ENCODE peak calls at places on chromosome 21, in eight cellular contexts. P is body of pancreas, U is HepG2, W is esophagus muscularis mucosa, A is heart left ventricle, S is esophagus squamous epithelium, J is lower leg skin, N is adrenal gland. Z is an unnamed sample.

GRCh38 chr21:45410865-45411809 is 6.2 kb downstream of the COL18A1 start:
- DNase-seq in P (peak; percentile 21), U (no peak), W (no peak), A (peak; percentile 88), S (no peak), J (no peak), N (peak; percentile 17), Z (no peak)

GRCh38 chr21:45995686-45996179 is 14.2 kb downstream of the COL6A1 start:
- DNase-seq in P (peak; percentile 7), U (no peak), W (no peak), A (peak; percentile 27), S (no peak), J (no peak), N (peak; percentile 17), Z (no peak)

GRCh38 chr21:28632718-28633408 is 359.8 kb downstream of the LTN1 start:
- DNase-seq in P (no peak), U (no peak), W (no peak), A (no peak), S (no peak), J (no peak), N (no peak), Z (no peak)

GRCh38 chr21:45021428-45022347 is 52.7 kb upstream of the ADARB1 start:
- DNase-seq in P (no peak), U (peak; percentile 53), W (no peak), A (no peak), S (no peak), J (no peak), N (peak; percentile 65), Z (no peak)

GRCh38 chr21:29271927-29272333 is 26.8 kb upstream of the BACH1 start:
- DNase-seq in P (no peak), U (peak; percentile 81), W (no peak), A (no peak), S (no peak), J (no peak), N (no peak), Z (no peak)

GRCh38 chr21:45336870-45337269 is 49.2 kb upstream of the POFUT2 start:
- DNase-seq in P (peak; percentile 21), U (no peak), W (no peak), A (peak; percentile 15), S (no peak), J (no peak), N (peak; percentile 8), Z (no peak)

GRCh38 chr21:44834231-44834950 is 16.5 kb upstream of the SUMO3 start:
- DNase-seq in P (no peak), U (no peak), W (no peak), A (no peak), S (no peak), J (no peak), N (no peak), Z (no peak)

GRCh38 chr21:45557611-45558043 is 15.4 kb upstream of the SLC19A1 start:
- DNase-seq in P (no peak), U (no peak), W (no peak), A (peak; percentile 30), S (no peak), J (no peak), N (peak; percentile 13), Z (no peak)

GRCh38 chr21:29221259-29221744 is 77.4 kb upstream of the BACH1 start:
- DNase-seq in P (peak; percentile 34), U (no peak), W (no peak), A (no peak), S (no peak), J (no peak), N (no peak), Z (peak; percentile 44)

GRCh38 chr21:44487831-44488230 is 32.5 kb downstream of the LRRC3 start:
- DNase-seq in P (no peak), U (peak; percentile 30), W (no peak), A (no peak), S (no peak), J (no peak), N (no peak), Z (peak; percentile 34)

GRCh38 chr21:36491191-36491916 is 11.4 kb upstream of the CLDN14 start:
- DNase-seq in P (no peak), U (no peak), W (no peak), A (no peak), S (no peak), J (no peak), N (no peak), Z (no peak)

GRCh38 chr21:15063821-15064575 is 802 bp downstream of the NRIP1 start:
- DNase-seq in P (peak; percentile 54), U (no peak), W (no peak), A (peak; percentile 77), S (no peak), J (peak; percentile 26), N (peak; percentile 66), Z (peak; percentile 46)

GRCh38 chr21:46410516-46410915 is 48.2 kb upstream of the DIP2A start:
- DNase-seq in P (no peak), U (no peak), W (no peak), A (no peak), S (no peak), J (no peak), N (no peak), Z (no peak)

GRCh38 chr21:34184232-34184631 is 110.9 kb downstream of the MRPS6 start:
- DNase-seq in P (no peak), U (no peak), W (no peak), A (no peak), S (no peak), J (no peak), N (no peak), Z (no peak)

GRCh38 chr21:45802956-45803612 is 159.6 kb downstream of the PCBP3 start:
- DNase-seq in P (no peak), U (no peak), W (no peak), A (no peak), S (no peak), J (no peak), N (no peak), Z (no peak)

GRCh38 chr21:45002381-45003204 is 62.8 kb downstream of the SLX9 start:
- DNase-seq in P (peak; percentile 6), U (no peak), W (no peak), A (peak; percentile 24), S (no peak), J (no peak), N (peak; percentile 20), Z (no peak)

GRCh38 chr21:44726803-44727202 is 15.4 kb upstream of the TSPEAR start:
- DNase-seq in P (no peak), U (no peak), W (no peak), A (no peak), S (no peak), J (no peak), N (no peak), Z (no peak)

GRCh38 chr21:44497641-44498243 is 42.3 kb downstream of the KRTAP10-1 start:
- DNase-seq in P (no peak), U (no peak), W (no peak), A (no peak), S (no peak), J (peak; percentile 42), N (no peak), Z (no peak)

DNA sequence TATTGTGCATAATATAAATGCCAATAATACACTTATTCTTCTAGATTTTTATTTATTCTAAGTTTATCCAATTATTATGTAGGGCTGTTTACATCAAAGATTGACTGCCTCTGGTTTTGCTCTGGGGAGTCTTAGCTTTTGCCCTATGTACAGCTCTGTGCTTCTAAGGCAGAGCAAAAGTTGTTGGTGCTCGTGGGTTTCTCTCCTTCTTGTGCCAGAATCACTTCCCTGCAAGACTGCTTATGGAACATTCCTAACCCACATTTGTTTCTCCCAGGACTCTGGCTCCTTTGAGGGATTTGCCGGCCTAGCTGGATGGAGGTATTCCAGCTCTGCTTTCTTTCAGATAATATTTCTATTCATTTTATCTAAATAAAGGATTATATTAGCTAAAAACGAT is 849.1 kb downstream of the USP25 start:
- DNase-seq in P (no peak), U (no peak), W (no peak), A (no peak), S (no peak), J (no peak), N (no peak), Z (no peak)
- TF ChIP-seq POLR2A in P (no peak), U (no peak), W (no peak), A (no peak), S (no peak), J (no peak), N (no peak), Z (no peak)

GRCh38 chr21:31731112-31731801 is 661 bp downstream of the SCAF4 start:
- DNase-seq in P (peak; percentile 47), U (peak; percentile 68), W (no peak), A (peak; percentile 56), S (no peak), J (peak; percentile 37), N (peak; percentile 70), Z (no peak)
- TF ChIP-seq POLR2A in P (no peak), U (peak; percentile 62), W (no peak), A (no peak), S (no peak), J (no peak), N (peak; percentile 26), Z (no peak)

GRCh38 chr21:32732544-32732943 is 4.7 kb upstream of the SYNJ1 start:
- DNase-seq in P (no peak), U (no peak), W (no peak), A (no peak), S (no peak), J (no peak), N (no peak), Z (no peak)

GRCh38 chr21:32728455-32729237 is 833 bp upstream of the SYNJ1 start:
- DNase-seq in P (no peak), U (no peak), W (no peak), A (no peak), S (no peak), J (no peak), N (no peak), Z (no peak)

GRCh38 chr21:32726742-32727477 is 903 bp downstream of the SYNJ1 start:
- DNase-seq in P (no peak), U (no peak), W (no peak), A (peak; percentile 44), S (no peak), J (peak; percentile 16), N (peak; percentile 51), Z (peak; percentile 49)

GRCh38 chr21:32727478-32727727 is 410 bp downstream of the SYNJ1 start:
- DNase-seq in P (peak; percentile 33), U (no peak), W (no peak), A (no peak), S (no peak), J (no peak), N (no peak), Z (no peak)

DNA sequence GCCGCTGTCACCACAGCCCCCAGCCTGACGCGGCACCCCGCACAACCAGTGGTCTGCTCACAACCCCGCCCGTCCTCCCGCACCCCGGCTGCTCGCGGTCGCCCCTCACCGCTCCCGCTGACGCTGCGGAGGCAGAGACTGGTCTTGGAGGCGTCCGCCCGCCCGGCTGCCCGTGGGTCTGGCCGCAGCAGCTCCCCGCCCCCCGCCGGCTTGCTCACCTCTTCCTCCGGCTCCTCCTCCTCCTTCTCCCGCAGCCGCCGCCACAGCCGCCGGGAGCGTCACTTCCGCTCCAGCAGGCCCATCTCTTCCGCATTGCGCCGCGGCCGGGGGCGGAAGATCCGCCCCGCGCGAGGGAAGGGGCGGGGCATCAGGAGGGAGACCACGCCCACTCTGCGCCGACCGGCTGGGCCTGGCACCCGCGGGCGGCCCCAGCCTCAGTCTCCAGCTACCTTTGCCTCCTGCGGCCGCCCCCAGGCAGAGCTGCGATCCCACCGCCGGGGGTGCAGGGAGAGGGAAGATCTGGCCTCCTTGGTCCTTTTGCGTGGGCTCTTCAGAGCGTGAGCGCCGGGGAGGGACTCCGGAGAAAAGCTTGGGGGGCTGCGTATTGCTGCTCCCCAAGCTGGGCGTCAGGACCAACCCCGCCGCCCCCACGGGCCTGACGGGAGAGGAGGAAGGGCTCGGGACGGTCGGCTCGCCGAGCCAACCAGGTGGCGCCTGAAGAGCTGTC is at the start of gene SYNJ1:
- DNase-seq in P (peak; percentile 96), U (peak; percentile 87), W (peak; percentile 98), A (peak; percentile 96), S (peak; percentile 57), J (peak; percentile 90), N (peak; percentile 95), Z (peak; percentile 96)
- TF ChIP-seq POLR2A in P (peak; percentile 93), U (peak; percentile 48), W (peak; percentile 68), A (peak; percentile 87), S (peak; percentile 91), J (no peak), N (peak; percentile 93), Z (peak; percentile 88)

GRCh38 chr21:26965567-26966359 is 1.1 kb downstream of the ADAMTS5 start:
- DNase-seq in P (peak; percentile 27), U (no peak), W (no peak), A (peak; percentile 57), S (no peak), J (no peak), N (no peak), Z (no peak)
- TF ChIP-seq POLR2A in P (no peak), U (no peak), W (no peak), A (no peak), S (no peak), J (no peak), N (no peak), Z (no peak)